ENCODE peak calls at places on chromosomes 2 and 18, in seven cellular contexts. W is thoracic aorta; B is CD4-positive, alpha-beta T cell; V is cardiac muscle cell; N is WERI-Rb-1; O is A549; R is body of pancreas. X is an unnamed sample.
A peak's percentile ranks its signal among the peaks of the same experiment; 100 is the strongest.

GRCh38 chr18:3230401-3231334 is 10.9 kb upstream of the MYOM1 start:
- DNase-seq in W (no peak), B (no peak), V (peak; percentile 44), N (no peak), O (peak; percentile 49), R (peak; percentile 35), X (peak; percentile 28)

GRCh38 chr2:23711979-23712755 is 214.8 kb downstream of the ATAD2B start:
- DNase-seq in W (no peak), B (no peak), V (peak; percentile 74), N (no peak), O (no peak), R (no peak), X (no peak)

GRCh38 chr18:35143615-35144596 is 96.9 kb upstream of the ZNF397 start:
- DNase-seq in W (no peak), B (no peak), V (peak; percentile 72), N (peak; percentile 60), O (peak; percentile 56), R (peak; percentile 68), X (peak; percentile 16)

GRCh38 chr2:54106631-54107454 is 8.6 kb upstream of the ACYP2 start:
- DNase-seq in W (no peak), B (no peak), V (peak; percentile 64), N (peak; percentile 56), O (peak; percentile 72), R (peak; percentile 29), X (peak; percentile 59)

GRCh38 chr2:235496239-235496621 is 2.4 kb downstream of the AGAP1 start:
- DNase-seq in W (no peak), B (no peak), V (no peak), N (no peak), O (peak; percentile 48), R (no peak), X (no peak)

GRCh38 chr2:174699993-174700766 is 64.1 kb downstream of the CHRNA1 start:
- DNase-seq in W (no peak), B (no peak), V (peak; percentile 72), N (no peak), O (peak; percentile 57), R (no peak), X (peak; percentile 80)

GRCh38 chr2:3242747-3243369 is 134.8 kb downstream of the EIPR1 start:
- DNase-seq in W (no peak), B (no peak), V (peak; percentile 43), N (no peak), O (no peak), R (no peak), X (no peak)

GRCh38 chr2:42693688-42694479 is 70.1 kb downstream of the OXER1 start:
- DNase-seq in W (no peak), B (no peak), V (no peak), N (no peak), O (no peak), R (no peak), X (no peak)

GRCh38 chr2:100321881-100322820 is at the start of gene LONRF2:
- DNase-seq in W (no peak), B (no peak), V (peak; percentile 1), N (peak; percentile 51), O (peak; percentile 60), R (peak; percentile 78), X (no peak)

GRCh38 chr2:240400319-240401161 is 34.9 kb upstream of the GPC1 start:
- DNase-seq in W (no peak), B (peak; percentile 15), V (no peak), N (peak; percentile 5), O (no peak), R (no peak), X (no peak)

GRCh38 chr2:96524482-96525210 is 11.9 kb upstream of the ARID5A start:
- DNase-seq in W (no peak), B (no peak), V (no peak), N (no peak), O (no peak), R (no peak), X (no peak)

GRCh38 chr2:240628507-240629418 is 3.5 kb downstream of the GPR35 start:
- DNase-seq in W (no peak), B (peak; percentile 23), V (no peak), N (no peak), O (no peak), R (peak; percentile 9), X (no peak)

GRCh38 chr2:234273887-234274584 is 222.8 kb downstream of the ARL4C start:
- DNase-seq in W (no peak), B (no peak), V (no peak), N (no peak), O (no peak), R (no peak), X (no peak)

GRCh38 chr18:63562284-63562683 is 20.1 kb downstream of the SERPINB12 start:
- DNase-seq in W (no peak), B (no peak), V (no peak), N (no peak), O (no peak), R (no peak), X (no peak)

GRCh38 chr18:13502585-13502984 is 223.8 kb downstream of the FAM210A start:
- DNase-seq in W (no peak), B (no peak), V (no peak), N (no peak), O (no peak), R (peak; percentile 41), X (peak; percentile 3)

GRCh38 chr18:13500227-13500865 is 226.0 kb downstream of the FAM210A start:
- DNase-seq in W (no peak), B (no peak), V (peak; percentile 60), N (no peak), O (peak; percentile 40), R (no peak), X (no peak)

GRCh38 chr18:13501896-13502295 is 224.5 kb downstream of the FAM210A start:
- DNase-seq in W (no peak), B (no peak), V (no peak), N (no peak), O (no peak), R (no peak), X (no peak)

GRCh38 chr18:13503839-13504238 is 222.5 kb downstream of the FAM210A start:
- DNase-seq in W (no peak), B (no peak), V (no peak), N (no peak), O (no peak), R (no peak), X (no peak)

DNA sequence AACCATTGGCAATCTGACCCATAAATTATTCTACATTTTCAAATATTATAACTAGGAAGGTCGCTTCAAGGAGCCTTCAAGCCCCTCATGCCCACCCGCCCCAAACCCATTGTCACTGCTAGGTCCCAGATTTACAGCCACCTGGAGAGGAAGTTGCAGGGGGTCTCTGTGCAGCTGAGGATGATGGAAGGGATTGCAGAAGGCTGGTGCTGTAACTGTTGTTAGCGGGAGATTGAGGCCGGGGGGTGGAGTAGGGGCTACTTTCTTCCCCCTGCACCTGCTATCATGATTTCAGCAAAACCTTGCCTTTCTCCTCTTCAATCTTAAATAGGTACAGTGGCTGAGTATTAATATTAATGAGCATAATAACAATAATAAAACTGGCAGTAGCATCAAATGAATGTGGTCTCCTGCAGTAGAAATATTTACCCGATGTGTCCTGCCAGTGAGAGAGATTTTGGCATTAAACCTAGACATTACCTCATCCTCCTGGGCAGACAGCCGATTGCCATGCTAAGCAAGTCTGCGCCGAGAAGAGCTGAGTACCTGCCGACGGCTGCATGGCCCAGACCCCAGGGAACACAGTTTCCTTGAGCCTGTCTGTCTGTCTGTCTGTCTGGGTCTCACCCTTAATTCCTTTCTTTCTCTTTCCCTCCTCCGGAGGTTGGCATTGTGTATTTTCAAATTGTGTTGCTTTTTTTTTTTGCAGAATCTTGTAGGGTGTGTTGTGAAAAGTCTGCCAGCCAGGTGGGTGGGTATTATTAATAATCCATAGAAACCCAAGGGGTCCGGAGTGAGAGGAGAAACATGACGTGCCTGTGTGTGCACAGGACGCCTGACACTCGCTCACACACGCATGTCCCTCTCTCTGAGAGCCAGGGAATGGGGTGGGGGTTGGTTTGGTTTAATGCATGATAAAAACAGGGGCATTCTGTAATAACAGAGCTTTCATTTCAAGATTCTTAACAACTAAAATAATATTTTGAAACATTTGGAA is 225.2 kb downstream of the FAM210A start:
- DNase-seq in W (peak; percentile 36), B (no peak), V (peak; percentile 62), N (no peak), O (peak; percentile 50), R (peak; percentile 83), X (no peak)
- H3K27ac ChIP-seq in W (peak overlapping the region; percentile 87), B (no peak overlapping the region), V (no peak overlapping the region), N (no peak overlapping the region), O (peak overlapping the region; percentile 75), R (peak overlapping the region; percentile 35), X (no peak overlapping the region)

DNA sequence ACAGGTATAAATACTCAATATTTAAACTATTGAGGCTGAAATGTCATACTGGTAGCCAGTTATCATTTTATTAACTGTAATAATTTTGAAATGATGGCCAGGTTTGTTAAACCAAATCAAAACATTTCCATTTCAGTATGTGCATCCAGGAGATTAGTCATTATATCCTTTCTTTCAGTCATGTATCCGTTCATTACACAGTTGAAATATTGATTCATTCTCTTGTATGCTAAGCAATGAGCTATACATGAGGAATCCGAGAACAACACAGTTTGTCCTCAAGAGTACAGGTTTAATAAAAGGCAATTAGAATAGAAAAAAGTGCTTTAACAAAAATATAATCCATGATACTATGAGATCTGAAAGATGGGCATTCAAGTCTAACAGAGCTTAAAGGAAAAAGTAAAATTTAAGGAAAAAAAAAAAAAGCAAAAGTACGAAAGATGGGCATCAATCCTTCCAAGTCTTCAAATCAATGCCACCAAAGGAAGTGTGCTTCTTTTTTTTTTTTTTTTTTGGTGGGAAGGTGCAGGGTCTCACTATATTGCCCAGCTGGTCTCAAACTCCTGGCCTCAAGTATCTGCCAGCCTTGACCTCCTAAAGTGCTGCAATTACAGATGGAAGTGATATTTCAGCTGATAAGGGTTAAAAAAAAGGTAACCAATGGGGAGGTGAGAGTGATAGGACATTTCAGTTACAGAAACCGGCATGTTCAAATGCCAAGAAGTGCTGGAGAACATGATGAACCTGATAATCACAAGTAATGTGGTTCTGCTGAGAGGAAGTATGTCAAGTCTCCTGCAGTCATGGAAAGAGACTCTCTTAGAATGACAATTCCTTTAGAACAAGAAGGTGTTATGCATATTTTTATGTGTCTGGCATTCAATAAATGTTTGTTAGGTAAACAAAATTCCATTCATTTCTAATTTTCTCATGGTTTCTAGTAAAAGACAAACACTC is 35.8 kb downstream of the PUM2 start:
- DNase-seq in W (no peak), B (no peak), V (no peak), N (no peak), O (no peak), R (no peak), X (no peak)
- H3K27ac ChIP-seq in W (no peak overlapping the region), B (no peak overlapping the region), V (no peak overlapping the region), N (no peak overlapping the region), O (no peak overlapping the region), R (no peak overlapping the region), X (no peak overlapping the region)

GRCh38 chr2:215652432-215652831 is 216.6 kb upstream of the FN1 start:
- DNase-seq in W (no peak), B (no peak), V (no peak), N (no peak), O (no peak), R (no peak), X (no peak)

GRCh38 chr2:215653344-215654015 is 217.6 kb upstream of the FN1 start:
- DNase-seq in W (no peak), B (no peak), V (peak; percentile 49), N (no peak), O (no peak), R (no peak), X (no peak)

GRCh38 chr2:215654177-215654850 is 218.4 kb upstream of the FN1 start:
- DNase-seq in W (no peak), B (no peak), V (peak; percentile 77), N (no peak), O (no peak), R (no peak), X (no peak)

GRCh38 chr2:215651412-215651811 is 215.5 kb upstream of the FN1 start:
- DNase-seq in W (no peak), B (no peak), V (no peak), N (no peak), O (no peak), R (no peak), X (no peak)
- H3K27ac ChIP-seq in W (peak overlapping the region; percentile 27), B (no peak overlapping the region), V (no peak overlapping the region), N (no peak overlapping the region), O (no peak overlapping the region), R (no peak overlapping the region), X (no peak overlapping the region)

GRCh38 chr2:236561874-236562273 is 7.8 kb upstream of the ACKR3 start:
- DNase-seq in W (no peak), B (no peak), V (no peak), N (no peak), O (no peak), R (no peak), X (no peak)
- H3K27ac ChIP-seq in W (no peak overlapping the region), B (no peak overlapping the region), V (no peak overlapping the region), N (no peak overlapping the region), O (no peak overlapping the region), R (no peak overlapping the region), X (no peak overlapping the region)

X was measured in SJCRH30.